ENCODE peak calls at places on chromosomes 16 and 17, in five cellular contexts. L, G, E, B and D are unnamed samples.

GRCh38 chr17:28552201-28552999 is at the start of gene UNC119:
- DNase-seq in B (peak; percentile 85), E (peak; percentile 69), L (peak; percentile 84), G (no peak), D (peak; percentile 68)

GRCh38 chr17:35749560-35750412 is 3.3 kb downstream of the GAS2L2 start:
- DNase-seq in E (no peak), G (no peak), B (no peak), L (no peak), D (peak; percentile 51)

GRCh38 chr16:82627811-82628339 is 1.1 kb downstream of the CDH13 start:
- DNase-seq in L (no peak), E (no peak), G (no peak), B (peak; percentile 45), D (no peak)

GRCh38 chr17:3585826-3586225 is 23.4 kb downstream of the TRPV1 start:
- DNase-seq in B (no peak), G (no peak), L (no peak), E (no peak), D (no peak)

GRCh38 chr17:66634193-66634592 is 200.7 kb upstream of the CACNG5 start:
- DNase-seq in G (no peak), E (no peak), L (no peak), B (no peak), D (no peak)

GRCh38 chr17:4733073-4733531 is 1.9 kb downstream of the MED11 start:
- DNase-seq in B (no peak), G (no peak), E (no peak), L (peak; percentile 82), D (no peak)

GRCh38 chr16:4474192-4474961 is at the start of gene NMRAL1:
- DNase-seq in B (peak; percentile 91), G (peak; percentile 60), L (peak; percentile 94), E (peak; percentile 92), D (peak; percentile 93)

GRCh38 chr16:69523571-69523970 is 42.2 kb upstream of the NFAT5 start:
- DNase-seq in E (no peak), L (no peak), G (no peak), B (no peak), D (no peak)

GRCh38 chr16:71367243-71367976 is 8.9 kb downstream of the CALB2 start:
- DNase-seq in E (no peak), G (no peak), L (peak; percentile 45), B (no peak), D (peak; percentile 59)

GRCh38 chr17:82647593-82648164 is 565 bp downstream of the WDR45B start:
- DNase-seq in G (no peak), E (peak; percentile 41), B (no peak), L (peak; percentile 36), D (no peak)

GRCh38 chr17:21370430-21370829 is 5.7 kb upstream of the KCNJ12 start:
- DNase-seq in E (no peak), B (peak; percentile 79), L (no peak), G (no peak), D (no peak)

GRCh38 chr16:4034963-4035362 is 81.3 kb downstream of the ADCY9 start:
- DNase-seq in E (no peak), G (no peak), L (no peak), B (no peak), D (no peak)

GRCh38 chr16:50373780-50374179 is 5.0 kb upstream of the BRD7 start:
- DNase-seq in L (no peak), G (no peak), B (no peak), E (no peak), D (no peak)

GRCh38 chr17:67818110-67819002 is 6.9 kb upstream of the BPTF start:
- DNase-seq in G (no peak), E (no peak), L (peak; percentile 93), B (no peak), D (no peak)

GRCh38 chr16:81293909-81294802 is 20.6 kb upstream of the GAN start:
- DNase-seq in B (no peak), E (no peak), L (no peak), G (no peak), D (peak; percentile 59)

GRCh38 chr17:51120357-51120738 is 320 bp downstream of the SPAG9 start:
- DNase-seq in E (no peak), G (no peak), L (peak; percentile 58), B (no peak), D (peak; percentile 47)

GRCh38 chr16:80974649-80975376 is 31.9 kb downstream of the CMC2 start:
- DNase-seq in B (no peak), G (no peak), L (no peak), E (no peak), D (peak; percentile 43)

GRCh38 chr16:71693168-71693567 is 31.3 kb downstream of the PHLPP2 start:
- DNase-seq in E (no peak), B (no peak), L (no peak), G (no peak), D (no peak)

GRCh38 chr17:77516902-77517301 is 376.1 kb downstream of the SEC14L1 start:
- DNase-seq in G (peak; percentile 31), E (no peak), L (no peak), B (no peak), D (peak; percentile 62)

GRCh38 chr17:79919164-79919585 is 79.9 kb upstream of the CBX4 start:
- DNase-seq in E (peak; percentile 93), G (peak; percentile 23), B (peak; percentile 89), L (no peak), D (no peak)

GRCh38 chr17:19538095-19539039 is 4.7 kb downstream of the SLC47A1 start:
- DNase-seq in L (no peak), G (no peak), B (peak; percentile 25), E (peak; percentile 54), D (no peak)

GRCh38 chr17:60134396-60135159 is 15.2 kb upstream of the CA4 start:
- DNase-seq in B (no peak), G (no peak), L (no peak), E (no peak), D (peak; percentile 44)

GRCh38 chr17:42783778-42784138 is 3.3 kb downstream of the WNK4 start:
- DNase-seq in L (no peak), B (no peak), E (no peak), G (no peak), D (no peak)

GRCh38 chr17:17366235-17366634 is 63.1 kb downstream of the NT5M start:
- DNase-seq in L (no peak), E (no peak), B (no peak), G (no peak), D (no peak)

GRCh38 chr16:89495121-89495520 is 4.8 kb upstream of the ANKRD11 start:
- DNase-seq in E (no peak), G (no peak), L (no peak), B (no peak), D (peak; percentile 75)

GRCh38 chr17:64200080-64201042 is 62.7 kb downstream of the TEX2 start:
- DNase-seq in L (peak; percentile 41), B (no peak), E (no peak), G (no peak), D (peak; percentile 49)

GRCh38 chr16:31127182-31127581 is 8.3 kb downstream of the PRSS8 start:
- DNase-seq in E (no peak), B (no peak), G (no peak), L (no peak), D (no peak)

GRCh38 chr17:44108440-44109311 is 14.8 kb downstream of the HDAC5 start:
- DNase-seq in L (no peak), B (peak; percentile 85), G (no peak), E (peak; percentile 47), D (peak; percentile 98)

GRCh38 chr16:59993101-59993500 is 1259.0 kb upstream of the GOT2 start:
- DNase-seq in L (no peak), G (no peak), B (no peak), E (no peak), D (no peak)

GRCh38 chr17:77147357-77147801 is 6.6 kb downstream of the SEC14L1 start:
- DNase-seq in L (peak; percentile 91), E (no peak), B (no peak), G (no peak), D (no peak)

GRCh38 chr17:35931794-35932419 is 1.3 kb upstream of the RDM1 start:
- DNase-seq in B (no peak), E (no peak), L (no peak), G (no peak), D (peak; percentile 85)

GRCh38 chr17:81398170-81398854 is 3.1 kb downstream of the BAHCC1 start:
- DNase-seq in G (no peak), E (no peak), L (no peak), B (peak; percentile 44), D (peak; percentile 60)

GRCh38 chr17:34389343-34389742 is 26.3 kb upstream of the CCL1 start:
- DNase-seq in E (no peak), B (no peak), L (peak; percentile 28), G (no peak), D (no peak)

GRCh38 chr16:86931410-86931941 is 353.1 kb downstream of the FOXL1 start:
- DNase-seq in G (no peak), B (peak; percentile 72), E (no peak), L (no peak), D (peak; percentile 72)

GRCh38 chr16:57623251-57624043 is 5.0 kb upstream of the ADGRG1 start:
- DNase-seq in B (no peak), L (no peak), G (no peak), E (no peak), D (peak; percentile 57)

GRCh38 chr17:19940722-19941464 is 36.7 kb downstream of the AKAP10 start:
- DNase-seq in B (no peak), G (no peak), L (no peak), E (no peak), D (peak; percentile 67)

DNA sequence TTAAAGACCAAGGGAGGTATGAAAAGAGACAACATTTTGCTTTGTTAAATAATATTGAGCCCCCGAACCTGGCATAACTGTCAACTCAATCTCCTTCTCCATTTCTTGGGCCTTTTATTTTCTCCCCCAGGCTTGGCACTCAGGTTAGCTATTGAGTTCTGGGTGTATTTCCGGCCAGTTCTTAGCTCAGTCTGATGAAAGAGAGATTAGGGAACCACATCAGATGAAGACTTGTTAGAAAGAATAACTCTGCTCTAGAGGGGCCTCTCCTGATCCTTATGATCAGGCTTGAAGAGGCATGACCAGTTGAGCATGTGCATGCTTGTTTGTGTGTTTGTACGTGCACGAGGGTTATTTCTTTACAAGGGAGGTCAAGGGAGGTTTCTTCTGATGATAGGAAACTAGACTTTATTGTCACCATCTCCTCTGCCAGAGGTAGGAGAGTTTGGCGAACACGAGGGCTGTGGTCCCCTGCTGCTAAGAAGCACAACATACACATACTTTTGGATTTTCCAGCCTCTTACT is 29.2 kb upstream of the HS3ST2 start:
- DNase-seq in L (no peak), G (no peak), B (no peak), E (no peak), D (no peak)
- H3K4me3 ChIP-seq in L (no peak overlapping the region), G (no peak overlapping the region), B (no peak overlapping the region), E (no peak overlapping the region), D (no peak overlapping the region)

GRCh38 chr17:40290629-40291296 is 3.1 kb downstream of the CDC6 start:
- DNase-seq in B (no peak), E (peak; percentile 53), G (peak; percentile 64), L (peak; percentile 70), D (peak; percentile 98)
- TF ChIP-seq CTCF in B (peak; percentile 70), E (peak; percentile 62), G (peak; percentile 59), L (peak; percentile 52), D (peak; percentile 72)

GRCh38 chr16:11225677-11226549 is 30.1 kb downstream of the SOCS1 start:
- DNase-seq in B (no peak), L (peak; percentile 41), E (no peak), G (no peak), D (no peak)
- H3K4me3 ChIP-seq in B (peak overlapping the region; percentile 15), L (peak overlapping the region; percentile 35), E (no peak overlapping the region), G (no peak overlapping the region), D (no peak overlapping the region)

GRCh38 chr16:7321661-7322060 is 11.0 kb upstream of the RBFOX1 start:
- DNase-seq in G (no peak), B (no peak), E (no peak), L (no peak), D (no peak)
- TF ChIP-seq CTCF in G (no peak), B (no peak), E (no peak), L (no peak), D (no peak)

GRCh38 chr16:55376567-55377167 is 52.7 kb downstream of the IRX6 start:
- DNase-seq in G (no peak), L (no peak), B (no peak), E (no peak), D (no peak)
- H3K4me3 ChIP-seq in G (no peak overlapping the region), L (no peak overlapping the region), B (no peak overlapping the region), E (no peak overlapping the region), D (no peak overlapping the region)